ENCODE peak calls at places on chromosomes 7 and 10, in seven cellular contexts. One of them, this sample, is unnamed.

GRCh38 chr7:4115442-4115841 is 566.7 kb upstream of the FOXK1 start:
- DNase-seq in H9: no peak
- DNase-seq in heart left ventricle: no peak
- DNase-seq in mesothelial cell of epicardium: no peak
- DNase-seq in Panc1: no peak
- DNase-seq in A673: no peak
- DNase-seq in choroid plexus epithelial cell: no peak
- DNase-seq in this sample: no peak

GRCh38 chr10:123007558-123008378 is 827 bp downstream of the IKZF5 start:
- DNase-seq in choroid plexus epithelial cell: peak; percentile 63
- DNase-seq in Panc1: peak; percentile 32
- DNase-seq in mesothelial cell of epicardium: no peak
- DNase-seq in H9: peak; percentile 32
- DNase-seq in heart left ventricle: no peak
- DNase-seq in A673: peak; percentile 63
- DNase-seq in this sample: peak; percentile 64

GRCh38 chr7:64098-64521 is 128.3 kb upstream of the FAM20C start:
- DNase-seq in mesothelial cell of epicardium: no peak
- DNase-seq in Panc1: peak; percentile 7
- DNase-seq in heart left ventricle: peak; percentile 63
- DNase-seq in choroid plexus epithelial cell: peak; percentile 87
- DNase-seq in A673: peak; percentile 45
- DNase-seq in H9: peak; percentile 71
- DNase-seq in this sample: peak; percentile 80

GRCh38 chr7:44212018-44212417 is 11.2 kb downstream of the YKT6 start:
- DNase-seq in heart left ventricle: no peak
- DNase-seq in H9: no peak
- DNase-seq in A673: peak; percentile 63
- DNase-seq in mesothelial cell of epicardium: no peak
- DNase-seq in choroid plexus epithelial cell: peak; percentile 64
- DNase-seq in Panc1: no peak
- DNase-seq in this sample: no peak

GRCh38 chr7:151598045-151598444 is 78.3 kb upstream of the RHEB start:
- DNase-seq in H9: no peak
- DNase-seq in mesothelial cell of epicardium: no peak
- DNase-seq in A673: no peak
- DNase-seq in Panc1: peak; percentile 56
- DNase-seq in choroid plexus epithelial cell: peak; percentile 95
- DNase-seq in heart left ventricle: no peak
- DNase-seq in this sample: peak; percentile 37

GRCh38 chr7:97064972-97065587 is 40.4 kb upstream of the DLX5 start:
- DNase-seq in mesothelial cell of epicardium: no peak
- DNase-seq in A673: peak; percentile 70
- DNase-seq in H9: no peak
- DNase-seq in Panc1: peak; percentile 38
- DNase-seq in heart left ventricle: no peak
- DNase-seq in choroid plexus epithelial cell: peak; percentile 76
- DNase-seq in this sample: peak; percentile 67

GRCh38 chr7:2870471-2870941 is 26.4 kb upstream of the GNA12 start:
- DNase-seq in mesothelial cell of epicardium: no peak
- DNase-seq in Panc1: no peak
- DNase-seq in choroid plexus epithelial cell: peak; percentile 73
- DNase-seq in heart left ventricle: peak; percentile 81
- DNase-seq in H9: peak; percentile 85
- DNase-seq in A673: peak; percentile 62
- DNase-seq in this sample: peak; percentile 37

GRCh38 chr10:45454859-45455258 is 80.8 kb downstream of the ALOX5 start:
- DNase-seq in H9: no peak
- DNase-seq in choroid plexus epithelial cell: peak; percentile 17
- DNase-seq in heart left ventricle: no peak
- DNase-seq in Panc1: no peak
- DNase-seq in mesothelial cell of epicardium: no peak
- DNase-seq in A673: no peak
- DNase-seq in this sample: no peak

GRCh38 chr10:25522946-25523608 is 348.3 kb downstream of the GPR158 start:
- DNase-seq in choroid plexus epithelial cell: peak; percentile 56
- DNase-seq in A673: peak; percentile 54
- DNase-seq in H9: peak; percentile 81
- DNase-seq in mesothelial cell of epicardium: no peak
- DNase-seq in heart left ventricle: no peak
- DNase-seq in Panc1: no peak
- DNase-seq in this sample: peak; percentile 53

GRCh38 chr7:32070406-32071360 is at the start of gene PDE1C:
- DNase-seq in Panc1: no peak
- DNase-seq in mesothelial cell of epicardium: no peak
- DNase-seq in A673: no peak
- DNase-seq in H9: peak; percentile 56
- DNase-seq in choroid plexus epithelial cell: no peak
- DNase-seq in heart left ventricle: peak; percentile 81
- DNase-seq in this sample: no peak

GRCh38 chr10:11381023-11381422 is 230.4 kb downstream of the USP6NL start:
- DNase-seq in mesothelial cell of epicardium: no peak
- DNase-seq in Panc1: no peak
- DNase-seq in H9: no peak
- DNase-seq in choroid plexus epithelial cell: no peak
- DNase-seq in heart left ventricle: no peak
- DNase-seq in A673: no peak
- DNase-seq in this sample: peak; percentile 71

GRCh38 chr10:17557459-17557858 is 59.7 kb downstream of the HACD1 start:
- DNase-seq in H9: no peak
- DNase-seq in A673: no peak
- DNase-seq in choroid plexus epithelial cell: no peak
- DNase-seq in Panc1: no peak
- DNase-seq in mesothelial cell of epicardium: no peak
- DNase-seq in heart left ventricle: no peak
- DNase-seq in this sample: no peak

GRCh38 chr7:148286150-148286549 is 304.4 kb upstream of the C7orf33 start:
- DNase-seq in Panc1: no peak
- DNase-seq in A673: peak; percentile 73
- DNase-seq in H9: no peak
- DNase-seq in heart left ventricle: no peak
- DNase-seq in choroid plexus epithelial cell: peak; percentile 15
- DNase-seq in mesothelial cell of epicardium: no peak
- DNase-seq in this sample: peak; percentile 44

GRCh38 chr7:103576616-103577015 is 130.6 kb upstream of the SLC26A5 start:
- DNase-seq in mesothelial cell of epicardium: no peak
- DNase-seq in choroid plexus epithelial cell: no peak
- DNase-seq in H9: no peak
- DNase-seq in A673: no peak
- DNase-seq in Panc1: no peak
- DNase-seq in heart left ventricle: no peak
- DNase-seq in this sample: no peak

GRCh38 chr7:103571591-103571990 is 125.6 kb upstream of the SLC26A5 start:
- DNase-seq in A673: no peak
- DNase-seq in choroid plexus epithelial cell: no peak
- DNase-seq in H9: no peak
- DNase-seq in mesothelial cell of epicardium: no peak
- DNase-seq in Panc1: no peak
- DNase-seq in heart left ventricle: no peak
- DNase-seq in this sample: no peak

GRCh38 chr7:103574536-103574935 is 128.5 kb upstream of the SLC26A5 start:
- DNase-seq in Panc1: no peak
- DNase-seq in choroid plexus epithelial cell: no peak
- DNase-seq in A673: no peak
- DNase-seq in H9: no peak
- DNase-seq in heart left ventricle: no peak
- DNase-seq in mesothelial cell of epicardium: no peak
- DNase-seq in this sample: no peak

GRCh38 chr7:103577059-103577458 is 131.1 kb upstream of the SLC26A5 start:
- DNase-seq in A673: no peak
- DNase-seq in heart left ventricle: no peak
- DNase-seq in mesothelial cell of epicardium: no peak
- DNase-seq in H9: no peak
- DNase-seq in Panc1: no peak
- DNase-seq in choroid plexus epithelial cell: no peak
- DNase-seq in this sample: no peak

DNA sequence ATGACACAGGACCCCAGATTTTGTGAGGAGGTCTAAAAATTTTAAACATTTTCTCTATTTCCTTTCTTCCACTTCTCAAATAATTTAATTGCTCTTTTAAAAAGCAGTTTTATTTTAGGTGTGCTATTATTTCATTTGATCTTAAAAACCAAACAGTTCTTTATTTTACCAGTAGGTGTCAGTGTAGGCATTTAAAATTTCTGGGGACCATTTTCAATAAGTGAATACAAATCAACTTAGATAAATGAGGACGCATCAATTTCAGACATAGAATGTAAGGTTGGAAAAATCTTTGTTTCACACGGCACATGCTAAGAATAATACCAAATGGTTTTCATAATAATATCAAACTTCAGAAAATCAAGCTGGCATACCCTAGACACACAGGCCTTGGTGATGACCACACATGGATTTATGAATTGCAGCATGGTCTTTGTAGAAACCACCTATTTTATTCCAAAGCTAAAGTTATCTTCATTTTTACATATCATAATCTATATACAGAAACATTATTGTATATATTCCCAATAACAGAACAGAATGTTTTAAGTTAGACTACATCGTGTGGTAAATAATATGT is 127.6 kb upstream of the SLC26A5 start:
- DNase-seq in H9: no peak
- DNase-seq in heart left ventricle: no peak
- DNase-seq in A673: peak; percentile 45
- DNase-seq in Panc1: peak; percentile 22
- DNase-seq in choroid plexus epithelial cell: peak; percentile 68
- DNase-seq in mesothelial cell of epicardium: no peak
- DNase-seq in this sample: peak; percentile 43
- TF ChIP-seq CTCF in H9: peak; percentile 76
- TF ChIP-seq CTCF in heart left ventricle: peak; percentile 55
- TF ChIP-seq CTCF in A673: peak; percentile 64
- TF ChIP-seq CTCF in Panc1: peak; percentile 62
- TF ChIP-seq CTCF in choroid plexus epithelial cell: peak; percentile 47
- TF ChIP-seq CTCF in mesothelial cell of epicardium: peak; percentile 88
- TF ChIP-seq CTCF in this sample: peak; percentile 57

GRCh38 chr7:24587853-24588252 is 14.6 kb downstream of the PALS2 start:
- DNase-seq in choroid plexus epithelial cell: peak; percentile 30
- DNase-seq in mesothelial cell of epicardium: no peak
- DNase-seq in Panc1: no peak
- DNase-seq in A673: peak; percentile 62
- DNase-seq in H9: peak; percentile 61
- DNase-seq in heart left ventricle: no peak
- DNase-seq in this sample: peak; percentile 15
- TF ChIP-seq CTCF in choroid plexus epithelial cell: peak; percentile 63
- TF ChIP-seq CTCF in mesothelial cell of epicardium: no peak
- TF ChIP-seq CTCF in Panc1: peak; percentile 77
- TF ChIP-seq CTCF in A673: peak; percentile 64
- TF ChIP-seq CTCF in H9: peak; percentile 87
- TF ChIP-seq CTCF in heart left ventricle: peak; percentile 23
- TF ChIP-seq CTCF in this sample: no peak

GRCh38 chr10:91296471-91296870 is 76.0 kb downstream of the PCGF5 start:
- DNase-seq in mesothelial cell of epicardium: no peak
- DNase-seq in choroid plexus epithelial cell: peak; percentile 60
- DNase-seq in heart left ventricle: no peak
- DNase-seq in Panc1: no peak
- DNase-seq in H9: no peak
- DNase-seq in A673: peak; percentile 67
- DNase-seq in this sample: peak; percentile 44
- TF ChIP-seq CTCF in mesothelial cell of epicardium: no peak
- TF ChIP-seq CTCF in choroid plexus epithelial cell: peak; percentile 54
- TF ChIP-seq CTCF in heart left ventricle: no peak
- TF ChIP-seq CTCF in Panc1: peak; percentile 63
- TF ChIP-seq CTCF in H9: peak; percentile 63
- TF ChIP-seq CTCF in A673: peak; percentile 49
- TF ChIP-seq CTCF in this sample: peak; percentile 37

GRCh38 chr10:97914837-97915211 is 65.2 kb downstream of the GOLGA7B start:
- DNase-seq in Panc1: peak; percentile 35
- DNase-seq in choroid plexus epithelial cell: peak; percentile 69
- DNase-seq in heart left ventricle: peak; percentile 87
- DNase-seq in A673: peak; percentile 75
- DNase-seq in H9: peak; percentile 84
- DNase-seq in mesothelial cell of epicardium: peak; percentile 65
- DNase-seq in this sample: peak; percentile 71
- TF ChIP-seq CTCF in Panc1: peak; percentile 99
- TF ChIP-seq CTCF in choroid plexus epithelial cell: peak; percentile 88
- TF ChIP-seq CTCF in heart left ventricle: peak; percentile 82
- TF ChIP-seq CTCF in A673: peak; percentile 94
- TF ChIP-seq CTCF in H9: peak; percentile 95
- TF ChIP-seq CTCF in mesothelial cell of epicardium: peak; percentile 71
- TF ChIP-seq CTCF in this sample: peak; percentile 94

GRCh38 chr7:54541941-54542618 is at the start of gene VSTM2A:
- DNase-seq in A673: no peak
- DNase-seq in heart left ventricle: no peak
- DNase-seq in H9: peak; percentile 75
- DNase-seq in Panc1: no peak
- DNase-seq in mesothelial cell of epicardium: no peak
- DNase-seq in choroid plexus epithelial cell: no peak
- DNase-seq in this sample: no peak
- TF ChIP-seq CTCF in A673: no peak
- TF ChIP-seq CTCF in heart left ventricle: no peak
- TF ChIP-seq CTCF in H9: peak; percentile 43
- TF ChIP-seq CTCF in Panc1: no peak
- TF ChIP-seq CTCF in mesothelial cell of epicardium: no peak
- TF ChIP-seq CTCF in choroid plexus epithelial cell: no peak
- TF ChIP-seq CTCF in this sample: no peak

GRCh38 chr7:30853576-30853975 is 58.1 kb upstream of the AQP1 start:
- DNase-seq in H9: no peak
- DNase-seq in A673: no peak
- DNase-seq in heart left ventricle: no peak
- DNase-seq in Panc1: no peak
- DNase-seq in mesothelial cell of epicardium: no peak
- DNase-seq in choroid plexus epithelial cell: no peak
- DNase-seq in this sample: no peak
- TF ChIP-seq CTCF in H9: no peak
- TF ChIP-seq CTCF in A673: no peak
- TF ChIP-seq CTCF in heart left ventricle: no peak
- TF ChIP-seq CTCF in Panc1: no peak
- TF ChIP-seq CTCF in mesothelial cell of epicardium: no peak
- TF ChIP-seq CTCF in choroid plexus epithelial cell: no peak
- TF ChIP-seq CTCF in this sample: no peak

GRCh38 chr7:95996174-95996573 is 223.8 kb downstream of the DYNC1I1 start:
- DNase-seq in heart left ventricle: no peak
- DNase-seq in Panc1: no peak
- DNase-seq in A673: no peak
- DNase-seq in mesothelial cell of epicardium: no peak
- DNase-seq in choroid plexus epithelial cell: no peak
- DNase-seq in H9: no peak
- DNase-seq in this sample: no peak
- TF ChIP-seq CTCF in heart left ventricle: no peak
- TF ChIP-seq CTCF in Panc1: no peak
- TF ChIP-seq CTCF in A673: no peak
- TF ChIP-seq CTCF in mesothelial cell of epicardium: no peak
- TF ChIP-seq CTCF in choroid plexus epithelial cell: no peak
- TF ChIP-seq CTCF in H9: no peak
- TF ChIP-seq CTCF in this sample: no peak

GRCh38 chr7:36440880-36441279 is 51.2 kb downstream of the ANLN start:
- DNase-seq in Panc1: no peak
- DNase-seq in choroid plexus epithelial cell: peak; percentile 63
- DNase-seq in heart left ventricle: no peak
- DNase-seq in mesothelial cell of epicardium: no peak
- DNase-seq in H9: no peak
- DNase-seq in A673: peak; percentile 55
- DNase-seq in this sample: peak; percentile 22
- TF ChIP-seq CTCF in Panc1: peak; percentile 57
- TF ChIP-seq CTCF in choroid plexus epithelial cell: no peak
- TF ChIP-seq CTCF in heart left ventricle: peak; percentile 43
- TF ChIP-seq CTCF in mesothelial cell of epicardium: peak; percentile 24
- TF ChIP-seq CTCF in H9: peak; percentile 63
- TF ChIP-seq CTCF in A673: peak; percentile 59
- TF ChIP-seq CTCF in this sample: peak; percentile 24

GRCh38 chr7:120856621-120857352 is 1.2 kb downstream of the TSPAN12 start:
- DNase-seq in choroid plexus epithelial cell: peak; percentile 11
- DNase-seq in heart left ventricle: peak; percentile 66
- DNase-seq in Panc1: no peak
- DNase-seq in H9: peak; percentile 76
- DNase-seq in A673: peak; percentile 46
- DNase-seq in mesothelial cell of epicardium: peak; percentile 25
- DNase-seq in this sample: no peak
- TF ChIP-seq CTCF in choroid plexus epithelial cell: peak; percentile 3
- TF ChIP-seq CTCF in heart left ventricle: no peak
- TF ChIP-seq CTCF in Panc1: no peak
- TF ChIP-seq CTCF in H9: no peak
- TF ChIP-seq CTCF in A673: no peak
- TF ChIP-seq CTCF in mesothelial cell of epicardium: no peak
- TF ChIP-seq CTCF in this sample: no peak